ENCODE peak calls at places on chromosomes 1 and 21, in five cellular contexts. One of them, this sample, is unnamed.
A peak's percentile ranks its signal among the peaks of the same experiment; 100 is the strongest.

GRCh38 chr1:9438431-9439073 is 100.7 kb upstream of the SLC25A33 start:
- DNase-seq in A549: peak; percentile 41
- DNase-seq in IMR-90: peak; percentile 93
- DNase-seq in K562: no peak
- DNase-seq in H1: no peak
- DNase-seq in this sample: no peak

GRCh38 chr1:8307628-8308027 is 10.3 kb upstream of the SLC45A1 start:
- DNase-seq in IMR-90: no peak
- DNase-seq in K562: no peak
- DNase-seq in H1: no peak
- DNase-seq in A549: no peak
- DNase-seq in this sample: no peak

GRCh38 chr1:10996100-10996499 is 16.4 kb upstream of the TARDBP start:
- DNase-seq in K562: no peak
- DNase-seq in H1: no peak
- DNase-seq in A549: no peak
- DNase-seq in IMR-90: no peak
- DNase-seq in this sample: no peak

GRCh38 chr21:44464351-44464750 is 9.0 kb downstream of the LRRC3 start:
- DNase-seq in A549: no peak
- DNase-seq in IMR-90: no peak
- DNase-seq in K562: no peak
- DNase-seq in H1: no peak
- DNase-seq in this sample: no peak

GRCh38 chr1:68962711-68963110 is 465.8 kb upstream of the DEPDC1 start:
- DNase-seq in IMR-90: no peak
- DNase-seq in K562: no peak
- DNase-seq in A549: no peak
- DNase-seq in H1: no peak
- DNase-seq in this sample: no peak

GRCh38 chr1:154747841-154748766 is 122.0 kb downstream of the KCNN3 start:
- DNase-seq in H1: no peak
- DNase-seq in IMR-90: no peak
- DNase-seq in K562: no peak
- DNase-seq in A549: no peak
- DNase-seq in this sample: no peak

GRCh38 chr1:210143465-210144062 is 89.0 kb upstream of the SERTAD4 start:
- DNase-seq in A549: peak; percentile 57
- DNase-seq in H1: peak; percentile 13
- DNase-seq in K562: peak; percentile 47
- DNase-seq in IMR-90: peak; percentile 68
- DNase-seq in this sample: peak; percentile 68

GRCh38 chr1:147640553-147641165 is 29.7 kb downstream of the ACP6 start:
- DNase-seq in K562: peak; percentile 78
- DNase-seq in IMR-90: peak; percentile 84
- DNase-seq in H1: peak; percentile 77
- DNase-seq in A549: peak; percentile 68
- DNase-seq in this sample: peak; percentile 90

GRCh38 chr1:63987014-63987630 is 213.3 kb downstream of the ROR1 start:
- DNase-seq in K562: no peak
- DNase-seq in IMR-90: peak; percentile 51
- DNase-seq in H1: no peak
- DNase-seq in A549: no peak
- DNase-seq in this sample: no peak

GRCh38 chr1:3038113-3038551 is 16.9 kb downstream of the ACTRT2 start:
- DNase-seq in H1: no peak
- DNase-seq in K562: no peak
- DNase-seq in A549: no peak
- DNase-seq in IMR-90: no peak
- DNase-seq in this sample: no peak

GRCh38 chr1:208631057-208631456 is 386.9 kb upstream of the PLXNA2 start:
- DNase-seq in H1: no peak
- DNase-seq in A549: no peak
- DNase-seq in IMR-90: no peak
- DNase-seq in K562: no peak
- DNase-seq in this sample: no peak

GRCh38 chr1:31503581-31503980 is 72.7 kb upstream of the TINAGL1 start:
- DNase-seq in IMR-90: no peak
- DNase-seq in H1: no peak
- DNase-seq in K562: no peak
- DNase-seq in A549: no peak
- DNase-seq in this sample: no peak

GRCh38 chr1:246184503-246184902 is 322.6 kb downstream of the SMYD3 start:
- DNase-seq in IMR-90: no peak
- DNase-seq in K562: no peak
- DNase-seq in A549: no peak
- DNase-seq in H1: no peak
- DNase-seq in this sample: no peak
- TF ChIP-seq USF2 in IMR-90: no peak
- TF ChIP-seq USF2 in K562: no peak
- TF ChIP-seq USF2 in A549: no peak
- TF ChIP-seq USF2 in H1: no peak
- TF ChIP-seq USF2 in this sample: no peak

DNA sequence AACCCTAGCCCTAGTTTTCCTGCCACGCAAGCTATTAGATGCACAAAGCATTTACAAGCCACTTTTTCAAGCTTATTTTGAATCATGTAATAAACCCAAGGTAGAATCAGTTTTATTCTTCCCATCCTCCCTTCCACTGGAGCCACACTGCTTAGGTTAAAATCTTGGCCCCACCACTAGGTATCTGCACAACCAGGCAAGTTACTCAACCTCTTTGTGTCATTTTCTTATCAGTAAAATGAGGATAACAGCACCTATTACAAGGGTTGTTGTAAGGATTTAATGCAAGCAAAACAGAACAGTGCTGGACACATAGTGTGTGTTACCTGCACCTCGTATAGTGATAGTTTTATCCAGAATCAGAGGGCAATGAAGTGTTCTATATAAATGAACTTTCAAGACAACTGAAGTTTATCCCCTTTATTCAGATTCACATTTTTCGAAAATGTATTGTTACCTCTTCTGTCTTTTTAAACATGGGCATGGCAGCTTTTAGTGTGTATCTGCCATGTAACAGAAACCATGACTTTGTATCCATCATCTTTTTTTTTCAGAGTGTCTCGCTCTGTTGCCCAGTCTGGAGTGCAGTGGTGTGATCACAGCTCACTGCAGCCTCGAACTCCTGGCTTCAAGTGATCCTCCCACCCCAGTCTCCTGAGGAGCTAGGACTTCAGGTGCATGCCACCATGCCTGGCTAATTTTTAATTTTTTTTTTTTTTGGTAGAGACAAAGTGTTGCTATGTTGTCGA is 17.2 kb upstream of the TTC39A start:
- DNase-seq in H1: no peak
- DNase-seq in A549: no peak
- DNase-seq in K562: peak; percentile 15
- DNase-seq in IMR-90: no peak
- DNase-seq in this sample: no peak
- TF ChIP-seq USF2 in H1: no peak
- TF ChIP-seq USF2 in A549: no peak
- TF ChIP-seq USF2 in K562: no peak
- TF ChIP-seq USF2 in IMR-90: no peak
- TF ChIP-seq USF2 in this sample: no peak

GRCh38 chr1:201019321-201019977 is 4.1 kb downstream of the KIF21B start:
- DNase-seq in A549: peak; percentile 60
- DNase-seq in IMR-90: no peak
- DNase-seq in H1: no peak
- DNase-seq in K562: peak; percentile 92
- DNase-seq in this sample: no peak
- TF ChIP-seq USF2 in A549: no peak
- TF ChIP-seq USF2 in IMR-90: no peak
- TF ChIP-seq USF2 in H1: no peak
- TF ChIP-seq USF2 in K562: no peak
- TF ChIP-seq USF2 in this sample: no peak

GRCh38 chr1:27517907-27518718 is 28.1 kb upstream of the WASF2 start:
- DNase-seq in K562: peak; percentile 73
- DNase-seq in A549: no peak
- DNase-seq in H1: no peak
- DNase-seq in IMR-90: no peak
- DNase-seq in this sample: no peak
- TF ChIP-seq USF2 in K562: no peak
- TF ChIP-seq USF2 in A549: no peak
- TF ChIP-seq USF2 in H1: no peak
- TF ChIP-seq USF2 in IMR-90: no peak
- TF ChIP-seq USF2 in this sample: no peak

This sample was measured in WTC11.